ENCODE peak calls at places on chromosome 12, in ten cellular contexts. L is naive thymus-derived CD4-positive, alpha-beta T cell; Y is Panc1; J is effector memory CD4-positive, alpha-beta T cell; U is T-cell; W is mesothelial cell of epicardium; P is activated CD4-positive, alpha-beta memory T cell treated with anti-CD3 and anti-CD28 coated beads, Interleukin-2, amount 10 ng/mL, durations not matched to agents 7 days and 5 days; G is HT-29; C is OCI-LY7; X is GM13976. K is an unnamed sample.

GRCh38 chr12:131775904-131776889 is 52.0 kb upstream of the MMP17 start:
- DNase-seq in U (no peak), P (no peak), C (peak), J (no peak), Y (no peak), L (no peak), G (no peak), W (no peak), X (peak), K (no peak)

GRCh38 chr12:39235990-39236767 is 206.7 kb downstream of the KIF21A start:
- DNase-seq in X (no peak), G (no peak), P (no peak), L (no peak), C (no peak), W (no peak), J (no peak), U (no peak), Y (no peak), K (no peak)

GRCh38 chr12:11826607-11827006 is 177.1 kb downstream of the ETV6 start:
- DNase-seq in Y (no peak), J (no peak), C (no peak), U (no peak), G (no peak), L (no peak), W (no peak), X (no peak), P (no peak), K (no peak)

GRCh38 chr12:115691123-115691522 is 586.4 kb downstream of the MED13L start:
- DNase-seq in U (no peak), G (peak), L (no peak), X (no peak), C (no peak), Y (no peak), W (no peak), J (no peak), P (no peak), K (no peak)

GRCh38 chr12:120538281-120539156 is 4.4 kb downstream of the RNF10 start:
- DNase-seq in C (no peak), W (no peak), Y (no peak), G (peak), J (no peak), P (no peak), X (no peak), U (no peak), L (no peak), K (peak)

GRCh38 chr12:101909646-101910045 is 32.3 kb downstream of the DRAM1 start:
- DNase-seq in W (no peak), X (no peak), J (no peak), G (no peak), P (no peak), Y (no peak), U (no peak), C (peak), L (no peak), K (no peak)

GRCh38 chr12:31517994-31518393 is 72.9 kb downstream of the DENND5B start:
- DNase-seq in Y (no peak), P (no peak), X (no peak), C (no peak), U (no peak), G (no peak), J (no peak), W (no peak), L (no peak), K (no peak)

GRCh38 chr12:100555722-100556121 is 17.8 kb upstream of the GAS2L3 start:
- DNase-seq in C (no peak), U (no peak), Y (no peak), X (no peak), G (no peak), P (no peak), W (no peak), L (no peak), J (no peak), K (no peak)

K was measured in left lung.